ENCODE peak calls at places on chromosomes 5 and 9, in eight cellular contexts. B is colonic mucosa; S is mucosa of descending colon; L is tibial nerve; Y is AG10803; X is CD8-positive, alpha-beta T cell; G is fibroblast of pulmonary artery; E is hepatocyte. M is an unnamed sample.

GRCh38 chr5:34604119-34604675 is 51.9 kb upstream of the RAI14 start:
- DNase-seq in B (no peak), S (no peak), L (no peak), Y (no peak), X (no peak), G (no peak), E (no peak), M (no peak)

GRCh38 chr9:96420468-96421219 is 2.5 kb upstream of the ZNF367 start:
- DNase-seq in B (peak), S (no peak), L (no peak), Y (peak), X (no peak), G (peak), E (peak), M (no peak)

GRCh38 chr5:73495772-73496346 is 2.4 kb upstream of the BTF3 start:
- DNase-seq in B (no peak), S (no peak), L (no peak), Y (no peak), X (no peak), G (no peak), E (peak), M (no peak)

GRCh38 chr5:74355041-74355440 is 285.5 kb downstream of the ENC1 start:
- DNase-seq in B (no peak), S (no peak), L (no peak), Y (no peak), X (no peak), G (no peak), E (no peak), M (no peak)

GRCh38 chr5:91302958-91303357 is 80.2 kb downstream of the ARRDC3 start:
- DNase-seq in B (no peak), S (no peak), L (no peak), Y (no peak), X (no peak), G (no peak), E (no peak), M (no peak)

GRCh38 chr5:11912-12311 is 80.1 kb upstream of the PLEKHG4B start:
- DNase-seq in B (no peak), S (no peak), L (no peak), Y (peak), X (no peak), G (peak), E (no peak), M (no peak)

GRCh38 chr9:127874301-127875216 is 2.9 kb downstream of the AK1 start:
- DNase-seq in B (no peak), S (no peak), L (no peak), Y (no peak), X (no peak), G (no peak), E (no peak), M (no peak)

GRCh38 chr5:143543358-143544255 is 140.1 kb upstream of the NR3C1 start:
- DNase-seq in B (no peak), S (no peak), L (no peak), Y (peak), X (no peak), G (peak), E (no peak), M (no peak)

GRCh38 chr9:69388596-69388995 is 63.6 kb downstream of the ENTREP1 start:
- DNase-seq in B (no peak), S (no peak), L (no peak), Y (no peak), X (no peak), G (no peak), E (no peak), M (no peak)

GRCh38 chr5:14920121-14920520 is 48.5 kb upstream of the ANKH start:
- DNase-seq in B (no peak), S (no peak), L (no peak), Y (no peak), X (no peak), G (no peak), E (no peak), M (no peak)

GRCh38 chr5:158120760-158121159 is 261.8 kb upstream of the CLINT1 start:
- DNase-seq in B (no peak), S (no peak), L (no peak), Y (no peak), X (no peak), G (no peak), E (no peak), M (no peak)

GRCh38 chr5:82676663-82677062 is 398.5 kb upstream of the RPS23 start:
- DNase-seq in B (no peak), S (no peak), L (no peak), Y (no peak), X (no peak), G (no peak), E (no peak), M (no peak)

GRCh38 chr5:56123531-56124243 is 109.4 kb downstream of the ANKRD55 start:
- DNase-seq in B (peak), S (peak), L (no peak), Y (peak), X (no peak), G (peak), E (peak), M (no peak)

GRCh38 chr5:149320791-149321330 is 24.4 kb upstream of the GRPEL2 start:
- DNase-seq in B (peak), S (peak), L (peak), Y (peak), X (no peak), G (peak), E (peak), M (peak)

GRCh38 chr9:125971895-125972729 is 224.9 kb downstream of the PBX3 start:
- DNase-seq in B (no peak), S (no peak), L (no peak), Y (no peak), X (no peak), G (no peak), E (no peak), M (no peak)

GRCh38 chr9:134396825-134397224 is 70.6 kb downstream of the RXRA start:
- DNase-seq in B (no peak), S (peak), L (no peak), Y (no peak), X (peak), G (peak), E (no peak), M (no peak)

GRCh38 chr5:164207646-164208045 is 702.2 kb downstream of the MAT2B start:
- DNase-seq in B (no peak), S (no peak), L (no peak), Y (no peak), X (no peak), G (peak), E (no peak), M (no peak)

GRCh38 chr9:132946216-132946615 is 1.8 kb upstream of the TSC1 start:
- DNase-seq in B (no peak), S (no peak), L (no peak), Y (no peak), X (no peak), G (no peak), E (no peak), M (no peak)

GRCh38 chr9:101226803-101227202 is 158.0 kb downstream of the BAAT start:
- DNase-seq in B (no peak), S (no peak), L (no peak), Y (no peak), X (no peak), G (no peak), E (no peak), M (no peak)

GRCh38 chr9:8095531-8096223 is 296.1 kb upstream of the DMAC1 start:
- DNase-seq in B (no peak), S (no peak), L (no peak), Y (no peak), X (no peak), G (no peak), E (no peak), M (no peak)

GRCh38 chr5:169052207-169052606 is 248.7 kb downstream of the SLIT3 start:
- DNase-seq in B (no peak), S (no peak), L (no peak), Y (peak), X (no peak), G (no peak), E (no peak), M (no peak)

GRCh38 chr5:155735388-155735787 is 591.6 kb upstream of the SGCD start:
- DNase-seq in B (no peak), S (no peak), L (no peak), Y (peak), X (no peak), G (no peak), E (no peak), M (peak)

GRCh38 chr9:130234340-130235260 is 31.0 kb upstream of the HMCN2 start:
- DNase-seq in B (no peak), S (peak), L (no peak), Y (no peak), X (no peak), G (peak), E (no peak), M (no peak)

GRCh38 chr5:10235350-10235749 is 14.3 kb downstream of the ATPSCKMT start:
- DNase-seq in B (no peak), S (no peak), L (no peak), Y (no peak), X (no peak), G (no peak), E (no peak), M (no peak)

GRCh38 chr5:119411935-119412623 is 40.2 kb upstream of the HSD17B4 start:
- DNase-seq in B (peak), S (no peak), L (peak), Y (peak), X (peak), G (peak), E (peak), M (peak)
- TF ChIP-seq CTCF in B (peak), S (peak), L (peak), Y (peak), X (peak), G (peak), E (peak), M (peak)

GRCh38 chr5:174725261-174725990 is 1.0 kb downstream of the MSX2 start:
- DNase-seq in B (no peak), S (no peak), L (no peak), Y (no peak), X (no peak), G (no peak), E (no peak), M (no peak)

GRCh38 chr5:174727794-174728662 is 3.6 kb downstream of the MSX2 start:
- DNase-seq in B (no peak), S (no peak), L (no peak), Y (no peak), X (no peak), G (no peak), E (no peak), M (no peak)

GRCh38 chr5:174729075-174729680 is 4.8 kb downstream of the MSX2 start:
- DNase-seq in B (no peak), S (no peak), L (no peak), Y (no peak), X (no peak), G (no peak), E (no peak), M (no peak)

GRCh38 chr5:174725991-174726601 is 1.7 kb downstream of the MSX2 start:
- DNase-seq in B (no peak), S (no peak), L (no peak), Y (no peak), X (no peak), G (no peak), E (no peak), M (no peak)

GRCh38 chr5:174726916-174727793 is 2.8 kb downstream of the MSX2 start:
- DNase-seq in B (no peak), S (no peak), L (no peak), Y (no peak), X (no peak), G (no peak), E (no peak), M (no peak)
- H3K4me3 ChIP-seq in B (no peak), S (no peak), L (no peak), Y (no peak), X (no peak), G (no peak), E (peak), M (no peak)

GRCh38 chr5:16579142-16579541 is 37.7 kb downstream of the RETREG1 start:
- DNase-seq in B (no peak), S (no peak), L (no peak), Y (no peak), X (no peak), G (no peak), E (no peak), M (peak)
- TF ChIP-seq CTCF in B (no peak), S (no peak), L (no peak), Y (no peak), X (no peak), G (no peak), E (no peak), M (no peak)

GRCh38 chr5:131067596-131067995 is 97.5 kb downstream of the HINT1 start:
- DNase-seq in B (no peak), S (no peak), L (no peak), Y (no peak), X (no peak), G (no peak), E (no peak), M (no peak)
- H3K4me3 ChIP-seq in B (no peak), S (no peak), L (no peak), Y (no peak), X (no peak), G (no peak), E (no peak), M (no peak)

M was measured in psoas muscle.